ENCODE peak calls at places on chromosomes 6 and 20, in eight cellular contexts. D is AG09309, Z is nephron progenitor cell, I is epithelial cell of esophagus, F is astrocyte of the spinal cord, E is WTC11, C is GM12865, O is sigmoid colon. Y is an unnamed sample.

GRCh38 chr20:24488064-24488799 is 18.8 kb downstream of the SYNDIG1 start:
- DNase-seq in D (no peak), Z (no peak), I (peak), F (no peak), E (no peak), C (no peak), O (no peak), Y (no peak)

GRCh38 chr6:138814179-138814834 is 18.4 kb downstream of the ECT2L start:
- DNase-seq in D (no peak), Z (no peak), I (peak), F (no peak), E (no peak), C (no peak), O (no peak), Y (no peak)

GRCh38 chr20:62308102-62308822 is 5.5 kb downstream of the ADRM1 start:
- DNase-seq in D (no peak), Z (no peak), I (peak), F (no peak), E (no peak), C (no peak), O (no peak), Y (no peak)

GRCh38 chr6:40268166-40268958 is 318.8 kb downstream of the LRFN2 start:
- DNase-seq in D (no peak), Z (no peak), I (no peak), F (no peak), E (no peak), C (no peak), O (no peak), Y (no peak)

GRCh38 chr20:47922280-47922675 is 137.0 kb upstream of the SULF2 start:
- DNase-seq in D (peak), Z (no peak), I (peak), F (no peak), E (no peak), C (no peak), O (no peak), Y (no peak)

GRCh38 chr6:90484903-90485302 is 102.0 kb downstream of the MAP3K7 start:
- DNase-seq in D (no peak), Z (no peak), I (no peak), F (no peak), E (no peak), C (no peak), O (no peak), Y (peak)

GRCh38 chr20:61454053-61454452 is 202.0 kb downstream of the CDH4 start:
- DNase-seq in D (no peak), Z (no peak), I (no peak), F (no peak), E (no peak), C (no peak), O (no peak), Y (no peak)

GRCh38 chr6:120903836-120904235 is 430.4 kb downstream of the TBC1D32 start:
- DNase-seq in D (no peak), Z (no peak), I (peak), F (no peak), E (no peak), C (no peak), O (no peak), Y (no peak)

GRCh38 chr20:17843246-17844132 is 125.1 kb downstream of the SNX5 start:
- DNase-seq in D (peak), Z (no peak), I (peak), F (peak), E (no peak), C (peak), O (peak), Y (no peak)

GRCh38 chr6:168885196-168885595 is 368.4 kb downstream of the THBS2 start:
- DNase-seq in D (no peak), Z (no peak), I (no peak), F (no peak), E (no peak), C (no peak), O (no peak), Y (no peak)
- TF ChIP-seq CTCF in D (no peak), Z (no peak), I (no peak), F (no peak), E (no peak), C (no peak), O (no peak), Y (no peak)

GRCh38 chr6:89120371-89120770 is 2.5 kb upstream of the SRSF12 start:
- DNase-seq in D (no peak), Z (no peak), I (peak), F (no peak), E (no peak), C (no peak), O (no peak), Y (no peak)

GRCh38 chr6:89118931-89119330 is 1.1 kb upstream of the SRSF12 start:
- DNase-seq in D (no peak), Z (no peak), I (no peak), F (no peak), E (no peak), C (no peak), O (no peak), Y (no peak)

GRCh38 chr6:89116702-89117101 is 1.2 kb downstream of the SRSF12 start:
- DNase-seq in D (no peak), Z (no peak), I (no peak), F (no peak), E (no peak), C (no peak), O (no peak), Y (no peak)

GRCh38 chr6:89121934-89122333 is 4.1 kb upstream of the SRSF12 start:
- DNase-seq in D (no peak), Z (no peak), I (no peak), F (no peak), E (no peak), C (no peak), O (no peak), Y (no peak)

GRCh38 chr6:89117285-89118108 is at the start of gene SRSF12:
- DNase-seq in D (no peak), Z (peak), I (peak), F (no peak), E (peak), C (peak), O (no peak), Y (peak)
- TF ChIP-seq CTCF in D (no peak), Z (no peak), I (no peak), F (no peak), E (no peak), C (no peak), O (no peak), Y (peak)

DNA sequence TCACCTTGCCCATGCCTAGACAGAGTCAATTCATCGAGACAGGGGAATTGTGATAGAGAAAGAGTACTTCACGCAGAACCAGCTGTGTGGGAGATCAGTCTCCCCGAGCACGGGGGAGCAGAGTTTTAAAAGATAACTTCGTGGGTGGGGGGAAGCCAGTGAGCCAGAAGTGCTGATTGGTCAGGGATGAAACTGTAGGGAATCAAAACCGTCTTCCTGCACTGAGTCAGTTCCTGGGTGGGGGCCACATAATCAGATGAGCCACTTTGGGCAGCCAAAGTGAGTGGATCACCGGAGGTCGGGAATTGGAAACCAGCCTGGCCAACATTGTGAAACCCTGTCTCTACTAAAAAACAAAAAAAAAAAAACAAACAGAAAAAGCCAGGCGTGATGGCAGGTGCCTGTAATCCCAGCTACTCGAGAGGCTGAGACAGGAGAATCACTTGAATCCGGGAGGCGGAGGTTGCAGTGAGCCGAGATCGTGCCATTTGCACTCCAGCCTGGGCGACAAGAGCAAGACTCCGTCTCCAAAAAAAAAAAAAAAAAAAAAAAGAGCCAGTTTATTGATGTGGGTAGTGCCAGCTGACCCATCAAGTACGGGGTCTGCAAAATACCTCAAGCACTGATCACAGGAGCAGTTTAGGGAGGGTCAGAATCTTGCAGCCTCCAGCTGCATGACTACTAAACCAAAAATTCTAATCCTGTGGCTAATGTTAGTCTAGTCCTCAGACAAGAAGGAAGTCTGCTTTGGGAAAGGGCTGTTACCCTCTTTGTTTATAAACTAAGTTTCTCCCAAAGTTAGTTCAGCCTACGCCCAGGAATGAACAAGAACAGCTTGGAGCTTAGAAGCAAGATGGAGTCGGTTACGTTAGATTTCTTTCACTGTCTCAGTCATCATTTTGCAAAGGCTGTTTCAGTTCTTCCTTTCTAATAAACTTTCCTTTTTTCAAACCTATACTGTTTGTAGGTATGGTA is 3.9 kb upstream of the TRIM39 start:
- DNase-seq in D (no peak), Z (no peak), I (peak), F (peak), E (peak), C (no peak), O (no peak), Y (no peak)
- TF ChIP-seq CTCF in D (no peak), Z (no peak), I (no peak), F (no peak), E (no peak), C (no peak), O (no peak), Y (no peak)

GRCh38 chr20:326645-327031 is 1.3 kb downstream of the SOX12 start:
- DNase-seq in D (no peak), Z (peak), I (no peak), F (no peak), E (no peak), C (no peak), O (peak), Y (peak)
- TF ChIP-seq CTCF in D (no peak), Z (no peak), I (no peak), F (no peak), E (no peak), C (peak), O (no peak), Y (no peak)

DNA sequence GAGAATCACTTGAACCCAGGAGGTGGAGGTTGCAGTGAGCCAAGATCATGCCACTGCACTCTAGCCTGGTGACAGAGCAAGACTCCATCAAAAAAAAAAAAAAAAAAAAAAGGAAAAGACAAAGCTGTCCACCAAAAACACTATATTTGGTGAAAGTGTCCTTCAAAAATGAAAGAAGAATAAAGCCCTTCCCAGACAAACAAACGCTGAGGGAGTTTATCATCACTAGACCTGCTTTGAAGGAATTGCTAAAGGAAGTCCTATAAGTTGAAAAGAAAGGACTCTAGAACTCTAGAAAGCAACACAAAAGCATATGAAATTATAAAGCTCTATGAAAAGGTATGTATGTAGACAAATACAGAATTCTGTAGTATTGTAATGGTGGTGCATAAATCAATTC is 98.8 kb downstream of the SEL1L2 start:
- DNase-seq in D (no peak), Z (no peak), I (no peak), F (no peak), E (no peak), C (no peak), O (no peak), Y (no peak)
- TF ChIP-seq CTCF in D (no peak), Z (no peak), I (no peak), F (no peak), E (no peak), C (no peak), O (no peak), Y (no peak)

GRCh38 chr6:70210462-70210861 is 92.4 kb downstream of the COL9A1 start:
- DNase-seq in D (no peak), Z (no peak), I (peak), F (peak), E (no peak), C (no peak), O (no peak), Y (no peak)
- TF ChIP-seq CTCF in D (peak), Z (peak), I (peak), F (peak), E (no peak), C (peak), O (no peak), Y (peak)

GRCh38 chr6:95819939-95820338 is 195.8 kb upstream of the FUT9 start:
- DNase-seq in D (no peak), Z (no peak), I (no peak), F (no peak), E (peak), C (no peak), O (no peak), Y (no peak)
- TF ChIP-seq CTCF in D (no peak), Z (no peak), I (peak), F (no peak), E (no peak), C (peak), O (no peak), Y (peak)

Y was measured in neural crest cell.